ENCODE peak calls at places on chromosomes 1 and 21, in nine cellular contexts. V, W, M, U, P, T, A, Q and N are unnamed samples.

GRCh38 chr1:65432918-65433317 is 12.4 kb downstream of the LEPR start:
- DNase-seq in V (no peak), W (no peak), M (no peak), U (no peak), P (no peak), T (no peak), A (no peak), Q (no peak), N (no peak)

GRCh38 chr1:17615157-17615556 is 75.7 kb downstream of the ARHGEF10L start:
- DNase-seq in V (no peak), W (no peak), M (no peak), U (no peak), P (peak), T (no peak), A (no peak), Q (peak), N (no peak)

GRCh38 chr1:9028921-9029715 is 2.9 kb upstream of the SLC2A7 start:
- DNase-seq in V (no peak), W (no peak), M (no peak), U (peak), P (no peak), T (no peak), A (no peak), Q (no peak), N (peak)

GRCh38 chr1:41315867-41316266 is 45.4 kb upstream of the FOXO6 start:
- DNase-seq in V (no peak), W (no peak), M (no peak), U (no peak), P (no peak), T (no peak), A (no peak), Q (no peak), N (no peak)

GRCh38 chr1:217078010-217078704 is 354.9 kb upstream of the ESRRG start:
- DNase-seq in V (peak), W (no peak), M (no peak), U (peak), P (no peak), T (no peak), A (peak), Q (no peak), N (no peak)

GRCh38 chr1:90706437-90707362 is 10.4 kb downstream of the BARHL2 start:
- DNase-seq in V (no peak), W (peak), M (peak), U (no peak), P (no peak), T (no peak), A (peak), Q (no peak), N (no peak)

GRCh38 chr1:53156783-53157182 is 14.3 kb upstream of the SLC1A7 start:
- DNase-seq in V (no peak), W (no peak), M (no peak), U (no peak), P (no peak), T (no peak), A (no peak), Q (no peak), N (no peak)

GRCh38 chr1:94925561-94926364 is 1.1 kb downstream of the CNN3 start:
- DNase-seq in V (peak), W (no peak), M (peak), U (peak), P (peak), T (peak), A (peak), Q (peak), N (peak)

GRCh38 chr1:116737855-116738318 is 16.3 kb upstream of the CD2 start:
- DNase-seq in V (no peak), W (peak), M (no peak), U (no peak), P (no peak), T (no peak), A (no peak), Q (no peak), N (no peak)

GRCh38 chr1:72282690-72283203 is 408 bp upstream of the NEGR1 start:
- DNase-seq in V (peak), W (peak), M (peak), U (peak), P (peak), T (no peak), A (peak), Q (peak), N (peak)

GRCh38 chr1:157292809-157293564 is 154.8 kb upstream of the ETV3 start:
- DNase-seq in V (no peak), W (no peak), M (no peak), U (no peak), P (no peak), T (no peak), A (no peak), Q (no peak), N (no peak)

GRCh38 chr1:221069956-221070355 is 190.7 kb downstream of the HLX start:
- DNase-seq in V (no peak), W (no peak), M (no peak), U (no peak), P (no peak), T (no peak), A (no peak), Q (no peak), N (no peak)

GRCh38 chr1:231192620-231193163 is 30.8 kb downstream of the TRIM67 start:
- DNase-seq in V (peak), W (peak), M (peak), U (peak), P (peak), T (no peak), A (peak), Q (no peak), N (no peak)

GRCh38 chr1:88774151-88774556 is 90.1 kb downstream of the PKN2 start:
- DNase-seq in V (no peak), W (no peak), M (no peak), U (peak), P (peak), T (peak), A (no peak), Q (no peak), N (no peak)

GRCh38 chr21:15128267-15128666 is 63.5 kb upstream of the NRIP1 start:
- DNase-seq in V (no peak), W (no peak), M (no peak), U (no peak), P (no peak), T (no peak), A (no peak), Q (no peak), N (no peak)

DNA sequence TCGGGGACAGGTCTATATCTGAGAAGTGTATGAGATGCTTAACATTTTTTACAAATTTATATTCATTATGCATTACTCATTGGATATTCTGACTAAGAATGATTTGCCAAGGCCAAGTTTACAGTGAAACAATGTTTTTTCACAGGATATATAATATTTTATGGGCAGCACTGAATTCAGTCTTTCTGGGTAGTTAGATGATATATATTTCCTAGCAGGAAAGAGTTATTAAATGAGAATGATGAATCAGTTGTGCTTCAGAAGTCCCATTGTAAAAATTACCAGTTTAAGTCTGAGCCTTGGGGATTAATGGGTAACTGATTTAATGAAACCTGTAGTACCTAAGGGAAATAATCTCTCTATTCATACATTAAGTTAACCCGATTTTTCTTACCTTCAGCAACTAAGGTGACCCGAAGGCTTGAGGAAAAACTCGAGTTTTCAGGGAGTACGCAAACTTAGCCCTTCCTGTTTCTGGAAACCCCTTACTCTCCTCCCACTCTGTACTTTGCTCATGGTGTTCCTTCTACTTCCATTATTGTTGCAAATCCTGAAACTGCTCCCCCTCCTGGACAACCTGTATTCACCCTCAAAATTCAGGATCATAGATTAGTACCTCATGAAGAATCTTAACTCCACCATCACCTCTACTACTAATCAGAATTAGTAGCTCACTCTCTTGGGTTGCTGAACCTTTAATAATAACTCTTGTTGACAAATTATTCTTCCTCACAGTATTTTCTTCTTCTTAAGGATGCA is 135.1 kb downstream of the AK5 start:
- DNase-seq in V (no peak), W (no peak), M (no peak), U (no peak), P (no peak), T (peak), A (no peak), Q (no peak), N (no peak)
- TF ChIP-seq CTCF in V (no peak), W (no peak), M (peak), U (peak), P (peak), T (peak), A (peak), Q (no peak), N (peak)

DNA sequence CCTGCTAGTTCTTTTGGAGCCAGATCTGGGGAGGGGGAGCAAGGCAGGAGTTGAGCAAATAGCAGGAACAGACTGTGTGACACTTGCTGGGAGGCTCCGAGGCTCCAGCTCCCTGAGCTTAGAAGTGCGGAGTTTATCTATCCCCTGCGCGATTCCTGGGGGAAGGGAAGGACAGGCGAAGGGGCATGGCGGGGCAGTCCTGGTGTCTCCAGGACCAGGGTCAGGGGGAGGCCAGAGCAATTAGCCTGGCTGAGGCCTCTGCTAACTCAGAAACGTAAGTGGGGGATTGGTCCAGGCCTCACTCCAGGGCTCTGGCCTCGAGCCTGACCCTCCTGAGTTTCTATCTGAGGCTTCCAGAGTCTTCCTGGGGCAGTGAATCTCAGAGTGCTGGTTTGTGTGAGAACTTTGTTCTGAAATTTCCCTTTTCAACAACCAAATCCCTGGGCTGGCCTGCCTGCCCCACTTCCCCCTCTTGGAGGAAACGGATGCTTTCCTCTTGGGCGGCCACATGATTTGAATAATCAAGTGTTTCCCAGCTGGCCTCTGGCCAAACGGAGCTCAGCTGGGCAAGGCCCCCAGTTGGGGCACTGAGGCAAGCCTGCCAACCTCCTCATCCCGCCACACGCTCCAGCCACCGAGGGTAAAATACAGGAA is 15.6 kb downstream of the ALPL start:
- DNase-seq in V (no peak), W (no peak), M (peak), U (no peak), P (no peak), T (no peak), A (no peak), Q (no peak), N (no peak)
- H3K4me3 ChIP-seq in V (no peak), W (no peak), M (no peak), U (no peak), P (no peak), T (no peak), A (no peak), Q (no peak), N (no peak)

GRCh38 chr21:34722684-34723300 is 54.0 kb downstream of the CLIC6 start:
- DNase-seq in V (no peak), W (no peak), M (no peak), U (no peak), P (no peak), T (no peak), A (no peak), Q (no peak), N (no peak)
- TF ChIP-seq CTCF in V (no peak), W (peak), M (peak), U (peak), P (peak), T (peak), A (peak), Q (no peak), N (peak)

GRCh38 chr1:38046884-38047602 is 450 bp upstream of the POU3F1 start:
- DNase-seq in V (peak), W (peak), M (peak), U (peak), P (peak), T (peak), A (peak), Q (peak), N (peak)

GRCh38 chr1:38047603-38048146 is 1.1 kb upstream of the POU3F1 start:
- DNase-seq in V (no peak), W (no peak), M (no peak), U (peak), P (no peak), T (no peak), A (no peak), Q (no peak), N (peak)

GRCh38 chr1:38053416-38054091 is 7.0 kb upstream of the POU3F1 start:
- DNase-seq in V (no peak), W (no peak), M (no peak), U (no peak), P (no peak), T (no peak), A (no peak), Q (no peak), N (no peak)

GRCh38 chr1:38052750-38053415 is 6.3 kb upstream of the POU3F1 start:
- DNase-seq in V (no peak), W (no peak), M (no peak), U (no peak), P (no peak), T (no peak), A (no peak), Q (no peak), N (no peak)

GRCh38 chr1:38050397-38051141 is 4.0 kb upstream of the POU3F1 start:
- DNase-seq in V (no peak), W (no peak), M (no peak), U (no peak), P (no peak), T (no peak), A (no peak), Q (no peak), N (no peak)
- H3K4me3 ChIP-seq in V (no peak), W (no peak), M (no peak), U (no peak), P (no peak), T (no peak), A (no peak), Q (no peak), N (no peak)

DNA sequence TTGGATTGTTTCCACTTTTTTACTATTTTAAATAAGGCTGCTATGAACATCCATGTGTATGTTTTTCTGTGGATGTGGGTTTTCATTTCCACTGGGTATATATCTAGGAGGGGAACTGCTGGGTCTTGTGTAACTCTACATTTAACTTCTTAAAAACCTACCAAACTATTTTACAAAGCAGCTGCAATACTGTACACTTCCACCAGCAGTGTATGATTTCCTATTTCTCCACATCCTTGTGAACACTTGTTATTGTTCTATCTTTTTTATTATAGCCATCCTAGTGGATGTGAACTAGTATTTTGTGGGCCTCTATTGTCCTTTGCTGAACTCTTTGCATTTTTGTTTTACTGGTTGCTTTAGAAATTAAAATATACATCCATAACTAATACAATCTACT is 33.4 kb downstream of the DIPK1A start:
- DNase-seq in V (no peak), W (no peak), M (no peak), U (no peak), P (no peak), T (no peak), A (no peak), Q (no peak), N (no peak)
- TF ChIP-seq CTCF in V (no peak), W (no peak), M (peak), U (peak), P (no peak), T (no peak), A (no peak), Q (no peak), N (peak)

GRCh38 chr1:30250338-30251022 is 472.9 kb downstream of the MATN1 start:
- DNase-seq in V (no peak), W (peak), M (no peak), U (no peak), P (no peak), T (no peak), A (no peak), Q (no peak), N (no peak)
- H3K4me3 ChIP-seq in V (no peak), W (no peak), M (no peak), U (no peak), P (no peak), T (no peak), A (no peak), Q (no peak), N (no peak)

GRCh38 chr1:115134850-115135484 is 45.7 kb upstream of the TSPAN2 start:
- DNase-seq in V (peak), W (no peak), M (no peak), U (peak), P (no peak), T (peak), A (no peak), Q (no peak), N (peak)
- TF ChIP-seq CTCF in V (no peak), W (no peak), M (no peak), U (no peak), P (no peak), T (no peak), A (no peak), Q (peak), N (peak)

DNA sequence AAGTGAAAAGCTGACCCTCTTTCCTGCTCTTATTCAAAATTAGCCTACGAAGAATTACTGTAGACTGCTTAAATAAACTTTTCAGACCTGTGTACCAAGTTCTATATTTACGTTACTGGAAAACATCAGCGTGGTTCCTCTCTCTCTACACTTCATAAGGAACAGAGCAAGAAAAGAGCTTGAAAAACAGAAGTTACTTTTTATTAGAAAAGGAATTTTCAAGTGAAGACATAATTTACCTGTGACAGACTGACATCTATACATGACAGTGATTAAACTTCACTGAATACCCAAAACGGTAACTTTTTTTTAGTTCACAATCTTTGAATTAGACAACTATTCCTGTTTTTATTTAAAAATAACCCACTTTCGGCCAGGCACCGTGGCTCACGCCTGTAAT is 2.7 kb downstream of the ENAH start:
- DNase-seq in V (no peak), W (no peak), M (no peak), U (no peak), P (no peak), T (no peak), A (no peak), Q (no peak), N (no peak)
- H3K4me3 ChIP-seq in V (peak), W (peak), M (peak), U (peak), P (peak), T (no peak), A (no peak), Q (peak), N (peak)

GRCh38 chr1:93631626-93632365 is 49.8 kb downstream of the BCAR3 start:
- DNase-seq in V (no peak), W (no peak), M (no peak), U (no peak), P (no peak), T (no peak), A (no peak), Q (no peak), N (no peak)
- TF ChIP-seq CTCF in V (no peak), W (no peak), M (peak), U (peak), P (no peak), T (peak), A (no peak), Q (peak), N (peak)

DNA sequence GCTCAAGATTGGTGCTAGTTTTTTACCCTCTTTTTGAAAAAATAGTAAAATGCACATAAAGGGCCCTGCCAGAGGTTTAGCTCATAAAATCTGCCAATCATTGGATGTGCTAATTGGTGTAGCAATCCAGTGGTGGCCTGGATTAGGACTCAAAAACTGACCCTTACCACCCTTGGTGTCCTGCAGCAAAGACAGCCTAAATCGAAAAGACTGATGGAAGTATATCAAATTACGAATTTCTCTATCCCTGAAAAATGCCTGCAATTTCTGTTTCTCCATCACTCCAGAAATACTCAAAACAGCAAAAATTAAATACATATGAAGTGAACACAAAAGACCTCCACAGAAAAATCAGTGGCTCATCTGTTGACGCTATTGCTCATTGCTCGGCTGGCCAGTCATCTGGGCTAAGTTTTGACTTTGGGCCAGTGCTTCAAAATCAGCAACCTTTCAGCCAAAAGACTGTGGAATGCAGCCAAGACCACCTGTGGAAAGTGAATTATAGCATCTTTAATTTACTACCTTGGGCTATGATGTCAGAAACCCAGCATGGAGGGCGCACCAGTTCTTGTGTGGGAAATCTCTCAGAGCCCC is 30.0 kb downstream of the WLS start:
- DNase-seq in V (no peak), W (no peak), M (no peak), U (peak), P (no peak), T (no peak), A (no peak), Q (no peak), N (peak)
- H3K4me3 ChIP-seq in V (no peak), W (no peak), M (no peak), U (peak), P (no peak), T (no peak), A (no peak), Q (no peak), N (no peak)